ENCODE peak calls at places on chromosomes 5 and 9, in six cellular contexts. F is GM12878, S is HCT116, R is K562, U is H1, P is HepG2. B is an unnamed sample.
A peak's percentile ranks its signal among the peaks of the same experiment; 100 is the strongest.

GRCh38 chr5:80933061-80933460 is 27.1 kb upstream of the RASGRF2 start:
- DNase-seq in F (no peak), S (no peak), R (no peak), U (no peak), P (no peak), B (no peak)

GRCh38 chr5:14449052-14449661 is 132.4 kb upstream of the OTULINL start:
- DNase-seq in F (no peak), S (no peak), R (no peak), U (no peak), P (no peak), B (no peak)

GRCh38 chr5:177336112-177336511 is 15.4 kb downstream of the LMAN2 start:
- DNase-seq in F (no peak), S (peak; percentile 24), R (no peak), U (no peak), P (peak; percentile 50), B (no peak)

GRCh38 chr5:15550502-15551115 is 50.6 kb downstream of the FBXL7 start:
- DNase-seq in F (no peak), S (no peak), R (no peak), U (no peak), P (no peak), B (no peak)

GRCh38 chr5:67267522-67268232 is 71.1 kb upstream of the CD180 start:
- DNase-seq in F (no peak), S (no peak), R (no peak), U (no peak), P (no peak), B (no peak)

GRCh38 chr5:170821257-170821800 is 37.8 kb downstream of the GABRP start:
- DNase-seq in F (no peak), S (no peak), R (no peak), U (no peak), P (no peak), B (no peak)

GRCh38 chr9:114031948-114032688 is 46.0 kb downstream of the AMBP start:
- DNase-seq in F (no peak), S (no peak), R (no peak), U (no peak), P (no peak), B (no peak)

GRCh38 chr9:74887041-74887980 is at the start of gene TRPM6:
- DNase-seq in F (no peak), S (peak; percentile 42), R (no peak), U (no peak), P (peak; percentile 66), B (peak; percentile 42)

GRCh38 chr5:178152491-178153444 is 917 bp downstream of the NHP2 start:
- DNase-seq in F (no peak), S (no peak), R (no peak), U (no peak), P (no peak), B (no peak)

GRCh38 chr9:137972988-137973470 is 95.4 kb downstream of the CACNA1B start:
- DNase-seq in F (no peak), S (no peak), R (no peak), U (no peak), P (no peak), B (no peak)

GRCh38 chr9:85290019-85290418 is 451.7 kb downstream of the AGTPBP1 start:
- DNase-seq in F (no peak), S (no peak), R (no peak), U (no peak), P (no peak), B (no peak)

GRCh38 chr5:101989659-101990058 is 306.4 kb downstream of the SLCO4C1 start:
- DNase-seq in F (no peak), S (no peak), R (no peak), U (no peak), P (no peak), B (no peak)

GRCh38 chr5:64229163-64229774 is 63.6 kb downstream of the RNF180 start:
- DNase-seq in F (no peak), S (no peak), R (peak; percentile 36), U (no peak), P (peak; percentile 20), B (no peak)

GRCh38 chr5:9046756-9047481 is 499.0 kb downstream of the SEMA5A start:
- DNase-seq in F (no peak), S (no peak), R (no peak), U (no peak), P (no peak), B (no peak)

GRCh38 chr9:128863647-128864046 is 18.1 kb downstream of the KYAT1 start:
- DNase-seq in F (peak; percentile 13), S (peak; percentile 48), R (peak; percentile 90), U (peak; percentile 87), P (peak; percentile 72), B (peak; percentile 86)

GRCh38 chr5:171094356-171094755 is 214.7 kb upstream of the TLX3 start:
- DNase-seq in F (no peak), S (no peak), R (no peak), U (no peak), P (no peak), B (no peak)

GRCh38 chr5:171355302-171355724 is 32.3 kb upstream of the NPM1 start:
- DNase-seq in F (peak; percentile 51), S (no peak), R (no peak), U (no peak), P (no peak), B (no peak)

GRCh38 chr5:9194509-9194908 is 351.4 kb downstream of the SEMA5A start:
- DNase-seq in F (no peak), S (no peak), R (no peak), U (no peak), P (no peak), B (no peak)

GRCh38 chr5:33994845-33995244 is 10.4 kb upstream of the SLC45A2 start:
- DNase-seq in F (no peak), S (no peak), R (no peak), U (no peak), P (no peak), B (no peak)

GRCh38 chr9:86660146-86660545 is 287.2 kb downstream of the GAS1 start:
- DNase-seq in F (no peak), S (no peak), R (no peak), U (no peak), P (no peak), B (no peak)

GRCh38 chr5:61604626-61605025 is 272.6 kb downstream of the ZSWIM6 start:
- DNase-seq in F (no peak), S (no peak), R (no peak), U (no peak), P (no peak), B (no peak)

GRCh38 chr5:3600106-3600997 is 4.7 kb downstream of the IRX1 start:
- DNase-seq in F (no peak), S (no peak), R (no peak), U (no peak), P (no peak), B (no peak)

GRCh38 chr9:89674667-89675402 is 70.0 kb downstream of the GADD45G start:
- DNase-seq in F (no peak), S (no peak), R (no peak), U (peak; percentile 70), P (no peak), B (peak; percentile 87)
- H3K9ac ChIP-seq in F (no peak overlapping the region), S (no peak overlapping the region), R (no peak overlapping the region), U (no peak overlapping the region), P (no peak overlapping the region), B (peak overlapping the region; percentile 64)

DNA sequence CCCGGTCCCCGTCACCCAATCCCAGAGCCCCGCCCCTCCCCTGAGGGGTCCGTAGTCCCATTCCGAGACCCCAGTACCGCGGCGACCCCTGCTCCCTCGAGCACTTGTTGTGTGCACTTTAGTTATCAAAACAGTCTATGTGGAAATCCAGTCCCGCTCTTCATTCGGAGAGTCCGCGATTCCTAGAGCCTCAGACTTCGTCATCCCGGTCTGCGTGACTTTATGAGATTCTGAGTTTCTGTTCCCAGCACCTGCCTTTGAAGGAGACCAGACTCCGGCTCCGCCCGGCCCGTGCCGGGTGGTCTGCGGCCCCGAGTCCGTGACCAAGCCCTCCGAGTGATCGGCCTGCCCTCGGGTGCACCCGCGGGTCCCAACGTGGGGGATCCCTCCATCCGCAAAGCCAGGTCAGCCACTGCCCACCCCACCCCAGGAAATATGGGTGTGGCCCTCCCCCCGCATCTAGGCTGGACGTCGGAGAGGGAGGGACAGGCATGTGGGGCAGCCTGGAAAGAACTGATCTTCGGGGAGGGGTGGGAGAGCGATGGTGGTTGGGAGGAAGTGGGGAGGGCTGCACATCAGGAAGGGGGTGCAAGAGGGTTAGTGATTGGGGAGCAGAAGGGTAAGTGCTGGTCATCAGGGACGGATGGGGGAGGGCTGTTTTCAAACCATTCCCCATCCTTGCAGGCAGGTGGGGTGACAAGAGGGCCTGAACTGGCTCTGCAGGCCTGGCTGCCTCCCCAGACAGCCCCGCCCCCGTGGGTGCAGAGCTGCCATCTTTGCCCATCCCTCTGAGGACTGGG is 571 bp downstream of the LRSAM1 start:
- DNase-seq in F (peak; percentile 47), S (no peak), R (peak; percentile 82), U (no peak), P (no peak), B (no peak)
- H3K4me1 ChIP-seq in F (peaks cover 6% of the 10 kb centered on the region), S (peaks cover 46% of the 10 kb centered on the region), R (peaks cover 22% of the 10 kb centered on the region), U (peaks cover 6% of the 10 kb centered on the region), P (peaks cover 36% of the 10 kb centered on the region), B (peaks cover 7% of the 10 kb centered on the region)

GRCh38 chr5:654071-654778 is 38.9 kb downstream of the TPPP start:
- DNase-seq in F (no peak), S (no peak), R (no peak), U (no peak), P (no peak), B (no peak)

GRCh38 chr5:652773-653350 is 40.3 kb downstream of the TPPP start:
- DNase-seq in F (no peak), S (no peak), R (no peak), U (no peak), P (no peak), B (no peak)

GRCh38 chr5:655406-655805 is 37.7 kb downstream of the TPPP start:
- DNase-seq in F (no peak), S (no peak), R (no peak), U (no peak), P (no peak), B (no peak)

GRCh38 chr5:651296-652022 is 39.3 kb downstream of the CEP72 start:
- DNase-seq in F (no peak), S (no peak), R (no peak), U (no peak), P (no peak), B (no peak)

DNA sequence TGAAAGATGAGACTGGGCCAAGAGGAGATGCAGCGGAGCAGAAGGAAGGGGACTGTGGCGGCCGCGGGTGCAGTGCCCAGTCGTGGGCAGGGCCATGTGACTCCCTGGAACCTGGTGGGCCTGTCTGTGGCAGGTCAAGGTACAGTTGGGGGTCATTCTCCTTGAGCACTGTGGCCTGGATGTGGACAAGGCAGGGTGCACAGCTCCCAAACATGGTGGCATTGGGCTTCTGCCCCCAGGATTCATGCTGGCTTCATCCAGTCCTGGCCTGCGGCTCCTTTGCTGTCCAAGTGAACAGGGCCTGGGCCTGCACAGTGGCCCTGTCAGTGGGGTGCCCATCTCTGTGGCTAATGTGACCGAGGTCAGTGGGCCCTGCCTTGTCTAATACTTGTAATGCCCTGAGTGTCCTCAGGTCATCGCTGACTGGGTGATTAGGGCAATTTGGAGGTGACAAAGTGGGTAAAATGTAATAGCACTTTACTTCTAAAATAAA is 39.9 kb downstream of the CEP72 start:
- DNase-seq in F (no peak), S (no peak), R (no peak), U (no peak), P (no peak), B (no peak)
- TF ChIP-seq ZNF274 in F (no peak), S (no peak), R (no peak), U (no peak), P (no peak), B (no peak)

DNA sequence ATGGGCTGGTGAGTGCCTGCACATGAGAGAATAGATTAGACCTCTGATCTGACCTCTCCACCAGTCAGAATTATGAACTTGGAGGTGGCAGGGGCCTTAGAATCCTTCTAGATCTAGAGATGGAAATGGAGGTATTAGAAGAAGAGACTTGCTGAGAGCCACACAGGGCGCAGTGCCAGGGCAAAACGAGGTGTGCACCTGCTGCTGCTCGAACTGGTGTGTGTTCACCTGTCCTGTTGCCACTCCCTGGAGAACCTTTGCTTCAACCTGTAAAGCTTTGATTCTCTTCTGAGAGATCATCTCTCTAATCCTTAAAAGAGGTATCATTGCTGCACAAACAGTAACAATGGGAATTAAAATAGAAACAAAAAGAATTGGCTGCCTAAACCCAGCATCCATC is 24.9 kb downstream of the FRMPD1 start:
- DNase-seq in F (no peak), S (no peak), R (no peak), U (no peak), P (no peak), B (no peak)
- H3K9ac ChIP-seq in F (no peak overlapping the region), S (no peak overlapping the region), R (no peak overlapping the region), U (no peak overlapping the region), P (no peak overlapping the region), B (no peak overlapping the region)

B was measured in NT2/D1.